ENCODE peak calls at places on chromosome 7, in six cellular contexts. A, N, M, P, Q and K are unnamed samples.

GRCh38 chr7:116395125-116395791 is 104.3 kb upstream of the CAV2 start:
- DNase-seq in P (peak; percentile 79), N (no peak), Q (no peak), A (no peak), M (peak; percentile 85), K (no peak)

GRCh38 chr7:128911441-128912031 is 1.0 kb upstream of the KCP start:
- DNase-seq in A (no peak), Q (peak; percentile 71), N (no peak), M (no peak), P (peak; percentile 30), K (no peak)

GRCh38 chr7:33886100-33886623 is 19.2 kb upstream of the BMPER start:
- DNase-seq in N (no peak), M (no peak), A (no peak), P (no peak), Q (peak; percentile 58), K (no peak)

GRCh38 chr7:92586403-92586802 is 3.8 kb downstream of the FAM133B start:
- DNase-seq in P (peak; percentile 42), A (no peak), M (no peak), N (no peak), Q (no peak), K (no peak)

GRCh38 chr7:147519062-147519461 is 1071.5 kb upstream of the C7orf33 start:
- DNase-seq in A (no peak), P (peak; percentile 21), Q (no peak), M (no peak), N (no peak), K (no peak)

GRCh38 chr7:129952164-129952652 is 552 bp downstream of the UBE2H start:
- DNase-seq in M (peak; percentile 63), Q (no peak), P (peak; percentile 33), A (peak; percentile 55), N (no peak), K (peak; percentile 69)

GRCh38 chr7:42192851-42193456 is 44.1 kb downstream of the GLI3 start:
- DNase-seq in M (no peak), A (no peak), N (no peak), P (peak; percentile 26), Q (peak; percentile 21), K (no peak)

GRCh38 chr7:28858206-28858605 is 99.9 kb downstream of the TRIL start:
- DNase-seq in P (no peak), Q (no peak), N (no peak), M (no peak), A (no peak), K (no peak)

GRCh38 chr7:36047254-36047653 is 105.8 kb upstream of the EEPD1 start:
- DNase-seq in M (no peak), Q (no peak), P (peak; percentile 40), A (no peak), N (no peak), K (no peak)

GRCh38 chr7:3206101-3206500 is 95.0 kb upstream of the SDK1 start:
- DNase-seq in M (no peak), A (no peak), Q (no peak), P (no peak), N (no peak), K (no peak)
- TF ChIP-seq CTCF in M (no peak), A (no peak), Q (no peak), P (no peak), N (no peak), K (no peak)

DNA sequence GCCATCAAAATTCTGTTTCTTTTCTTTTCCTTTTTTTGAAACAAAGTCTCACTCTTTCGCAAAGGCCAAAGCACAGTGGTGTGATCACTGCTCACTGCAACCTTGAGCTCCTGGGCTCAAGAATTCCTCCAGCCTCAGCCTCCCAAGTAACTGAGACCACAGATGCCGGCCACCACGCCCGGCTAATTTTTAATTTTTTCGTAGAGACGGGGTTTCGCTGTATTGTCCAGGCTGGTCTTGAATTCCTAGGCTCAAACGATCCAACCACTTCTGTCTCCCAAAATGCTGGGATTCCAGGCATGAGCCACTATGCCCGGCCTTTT is 25.7 kb upstream of the TRIM56 start:
- DNase-seq in P (no peak), N (no peak), Q (no peak), A (no peak), M (no peak), K (peak; percentile 10)
- TF ChIP-seq CTCF in P (no peak), N (no peak), Q (peak; percentile 9), A (no peak), M (no peak), K (peak; percentile 66)

GRCh38 chr7:100085515-100085914 is 3.3 kb upstream of the COPS6 start:
- DNase-seq in M (no peak), N (no peak), A (no peak), P (no peak), Q (no peak), K (no peak)

GRCh38 chr7:100079024-100079560 is 2.4 kb downstream of the ZNF3 start:
- DNase-seq in N (no peak), Q (no peak), M (no peak), A (no peak), P (no peak), K (no peak)

GRCh38 chr7:100082978-100083377 is 1.5 kb upstream of the ZNF3 start:
- DNase-seq in N (no peak), P (no peak), M (no peak), A (no peak), Q (no peak), K (no peak)

GRCh38 chr7:100080895-100081534 is 508 bp downstream of the ZNF3 start:
- DNase-seq in M (no peak), Q (no peak), N (no peak), A (no peak), P (no peak), K (no peak)

GRCh38 chr7:100081535-100082102 is at the start of gene ZNF3:
- DNase-seq in A (peak; percentile 99), Q (peak; percentile 98), P (peak; percentile 99), M (peak; percentile 99), N (peak; percentile 95), K (peak; percentile 99)
- TF ChIP-seq CTCF in A (peak; percentile 94), Q (peak; percentile 88), P (peak; percentile 81), M (peak; percentile 92), N (peak; percentile 90), K (peak; percentile 97)

DNA sequence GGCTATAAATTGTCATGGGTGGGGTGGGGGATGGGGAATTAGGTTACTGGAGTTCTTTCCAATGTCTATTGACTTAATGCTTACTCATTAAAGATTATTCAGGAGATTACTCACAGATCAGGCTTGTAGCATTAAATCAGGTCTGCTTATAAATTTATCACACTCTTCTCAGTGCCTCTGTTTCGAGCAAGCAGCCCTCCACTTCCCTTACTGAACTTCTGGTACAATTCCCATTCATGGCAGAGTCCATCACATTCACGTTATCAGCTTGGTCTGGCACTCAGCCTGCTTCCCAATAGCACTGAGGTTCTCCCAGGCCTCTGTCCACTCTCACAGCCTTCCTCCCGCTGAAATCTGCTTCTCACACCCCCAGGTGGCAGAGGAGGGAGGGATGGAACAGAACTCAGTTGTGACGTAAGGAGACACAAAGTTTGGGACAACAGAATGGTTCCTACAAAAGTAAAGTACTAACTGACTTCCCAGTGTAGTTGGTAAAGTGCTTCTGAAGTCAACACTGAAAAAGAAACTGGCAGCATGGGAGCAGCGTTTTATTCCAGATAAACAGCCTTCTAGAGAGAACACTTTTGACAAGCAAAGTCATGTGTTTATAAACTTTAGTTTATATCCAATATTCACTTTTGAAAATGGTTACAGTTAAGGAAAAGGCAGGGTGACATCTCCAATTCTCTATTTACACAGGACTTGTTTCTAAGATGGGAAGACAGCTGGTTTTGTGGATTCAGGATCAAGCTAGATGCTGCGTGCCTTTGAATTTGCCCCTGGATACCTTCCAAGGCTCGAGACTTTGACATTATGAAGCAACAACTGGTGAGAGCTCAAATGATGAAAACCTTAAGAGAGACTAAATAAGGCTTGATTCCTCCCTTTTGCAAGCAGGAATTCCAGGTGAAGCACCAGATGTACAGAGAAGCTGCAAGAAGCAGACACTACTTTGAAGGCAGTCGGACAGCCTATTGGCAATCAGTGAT is 81.4 kb downstream of the ATXN7L1 start:
- DNase-seq in M (no peak), A (no peak), N (no peak), P (peak; percentile 83), Q (no peak), K (no peak)
- TF ChIP-seq CTCF in M (no peak), A (no peak), N (no peak), P (no peak), Q (no peak), K (no peak)

GRCh38 chr7:134686782-134687181 is 40.1 kb downstream of the BPGM start:
- DNase-seq in Q (no peak), P (peak; percentile 60), A (no peak), N (no peak), M (no peak), K (no peak)
- TF ChIP-seq CTCF in Q (no peak), P (peak; percentile 31), A (no peak), N (no peak), M (peak; percentile 68), K (peak; percentile 90)

GRCh38 chr7:30469303-30469702 is 9.3 kb downstream of the NOD1 start:
- DNase-seq in M (peak; percentile 49), N (no peak), P (peak; percentile 100), Q (peak; percentile 23), A (peak; percentile 42), K (no peak)
- TF ChIP-seq CTCF in M (no peak), N (no peak), P (peak; percentile 63), Q (no peak), A (no peak), K (peak; percentile 78)

DNA sequence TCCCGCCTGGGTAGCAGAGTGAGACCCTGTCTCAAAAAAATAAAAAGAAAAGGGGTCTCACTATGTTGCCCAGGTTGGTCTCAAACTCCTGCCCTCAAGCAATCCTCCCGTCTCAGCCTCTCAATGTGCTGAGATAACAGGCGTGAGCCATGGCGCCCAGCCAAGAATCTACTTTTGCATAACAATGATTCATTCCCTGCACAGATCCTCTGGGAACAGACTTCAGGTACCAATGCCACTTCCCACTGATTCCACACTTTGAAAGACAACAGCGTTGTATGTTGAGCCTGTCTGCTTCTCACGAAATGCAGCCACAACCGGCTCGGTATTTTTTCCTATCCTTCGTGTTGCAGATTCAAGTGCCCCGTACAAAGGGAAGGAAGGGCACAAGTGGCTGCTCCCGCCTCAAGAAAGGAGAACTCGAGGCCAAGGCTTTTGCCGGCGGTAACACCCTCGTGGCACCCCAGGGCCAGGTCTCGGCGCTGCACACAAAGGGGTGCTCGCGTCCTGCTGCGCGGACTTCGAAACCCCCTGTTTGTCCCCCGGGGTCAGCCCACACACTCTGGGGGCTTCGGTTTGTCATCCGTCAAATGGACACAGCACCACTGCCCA is 671 bp downstream of the DAGLB start:
- DNase-seq in P (peak; percentile 86), M (peak; percentile 86), A (peak; percentile 82), Q (peak; percentile 23), N (peak; percentile 56), K (no peak)
- TF ChIP-seq CTCF in P (no peak), M (no peak), A (no peak), Q (no peak), N (no peak), K (no peak)

GRCh38 chr7:2934211-2934731 is 90.2 kb upstream of the GNA12 start:
- DNase-seq in A (no peak), N (no peak), Q (no peak), M (peak; percentile 63), P (peak; percentile 64), K (peak; percentile 85)
- TF ChIP-seq CTCF in A (no peak), N (no peak), Q (no peak), M (peak; percentile 61), P (no peak), K (peak; percentile 63)